ENCODE peak calls at places on chromosomes 2 and 18, in eight cellular contexts. X, G, B, C, U, V, H and D are unnamed samples.

GRCh38 chr2:30252723-30253688 is 21.7 kb downstream of the LBH start:
- DNase-seq in X (peak), G (no peak), B (no peak), C (no peak), U (no peak), V (no peak), H (no peak), D (no peak)

GRCh38 chr18:11432360-11432811 is 177.0 kb upstream of the SLC35G4 start:
- DNase-seq in X (no peak), G (no peak), B (no peak), C (no peak), U (no peak), V (no peak), H (no peak), D (no peak)

GRCh38 chr2:230680463-230681195 is 32.0 kb upstream of the CAB39 start:
- DNase-seq in X (no peak), G (no peak), B (no peak), C (no peak), U (no peak), V (no peak), H (no peak), D (no peak)

GRCh38 chr18:79522451-79523220 is 126.9 kb downstream of the NFATC1 start:
- DNase-seq in X (no peak), G (no peak), B (no peak), C (no peak), U (peak), V (no peak), H (no peak), D (no peak)

GRCh38 chr18:59823611-59824195 is 76.1 kb upstream of the PMAIP1 start:
- DNase-seq in X (peak), G (peak), B (no peak), C (peak), U (peak), V (peak), H (peak), D (no peak)

GRCh38 chr2:240246173-240246820 is 105.8 kb upstream of the OTOS start:
- DNase-seq in X (no peak), G (no peak), B (no peak), C (no peak), U (no peak), V (no peak), H (no peak), D (no peak)

GRCh38 chr2:207792244-207792785 is 22.6 kb upstream of the FZD5 start:
- DNase-seq in X (no peak), G (peak), B (no peak), C (no peak), U (no peak), V (peak), H (peak), D (no peak)

GRCh38 chr2:240820607-240821428 is 799 bp upstream of the KIF1A start:
- DNase-seq in X (no peak), G (no peak), B (no peak), C (peak), U (no peak), V (no peak), H (no peak), D (peak)

GRCh38 chr2:136051725-136052048 is 66.3 kb upstream of the DARS1 start:
- DNase-seq in X (no peak), G (no peak), B (no peak), C (no peak), U (no peak), V (no peak), H (peak), D (no peak)

GRCh38 chr18:449374-449773 is 51.1 kb downstream of the COLEC12 start:
- DNase-seq in X (no peak), G (no peak), B (no peak), C (peak), U (no peak), V (no peak), H (no peak), D (no peak)

GRCh38 chr2:85485815-85486214 is 53.2 kb upstream of the MAT2A start:
- DNase-seq in X (no peak), G (no peak), B (no peak), C (no peak), U (no peak), V (no peak), H (no peak), D (no peak)

GRCh38 chr2:84958135-84959044 is 12.6 kb upstream of the KCMF1 start:
- DNase-seq in X (peak), G (no peak), B (no peak), C (peak), U (no peak), V (peak), H (peak), D (no peak)

GRCh38 chr2:160229591-160229990 is 29.5 kb upstream of the ITGB6 start:
- DNase-seq in X (no peak), G (no peak), B (no peak), C (no peak), U (no peak), V (no peak), H (no peak), D (no peak)

GRCh38 chr2:28652217-28652616 is 99.4 kb upstream of the PPP1CB start:
- DNase-seq in X (no peak), G (no peak), B (no peak), C (no peak), U (no peak), V (no peak), H (no peak), D (no peak)

GRCh38 chr18:78635093-78635800 is 344.4 kb upstream of the SALL3 start:
- DNase-seq in X (no peak), G (no peak), B (no peak), C (no peak), U (no peak), V (no peak), H (no peak), D (no peak)

GRCh38 chr2:12169721-12170120 is 423.3 kb downstream of the LPIN1 start:
- DNase-seq in X (peak), G (no peak), B (no peak), C (no peak), U (no peak), V (no peak), H (no peak), D (no peak)

GRCh38 chr2:15588329-15588919 is 3.2 kb upstream of the DDX1 start:
- DNase-seq in X (peak), G (peak), B (no peak), C (peak), U (peak), V (peak), H (peak), D (no peak)

GRCh38 chr18:54263904-54264336 is 5.4 kb upstream of the POLI start:
- DNase-seq in X (no peak), G (peak), B (no peak), C (no peak), U (no peak), V (no peak), H (peak), D (no peak)

GRCh38 chr2:26968001-26968400 is 2.4 kb upstream of the MAPRE3 start:
- DNase-seq in X (no peak), G (no peak), B (no peak), C (no peak), U (no peak), V (no peak), H (no peak), D (no peak)

GRCh38 chr2:74001121-74001520 is 16.4 kb downstream of the TET3 start:
- DNase-seq in X (no peak), G (no peak), B (no peak), C (no peak), U (no peak), V (no peak), H (no peak), D (no peak)

GRCh38 chr2:105402809-105403208 is 4.0 kb upstream of the FHL2 start:
- DNase-seq in X (no peak), G (no peak), B (no peak), C (no peak), U (no peak), V (no peak), H (no peak), D (no peak)

GRCh38 chr2:120720176-120720575 is 15.5 kb upstream of the GLI2 start:
- DNase-seq in X (no peak), G (no peak), B (no peak), C (no peak), U (no peak), V (no peak), H (no peak), D (no peak)

GRCh38 chr2:230797515-230798495 is 66.9 kb upstream of the ITM2C start:
- DNase-seq in X (no peak), G (peak), B (peak), C (no peak), U (no peak), V (no peak), H (peak), D (no peak)

GRCh38 chr2:79630060-79630459 is 117.2 kb downstream of the CTNNA2 start:
- DNase-seq in X (no peak), G (no peak), B (no peak), C (no peak), U (no peak), V (no peak), H (no peak), D (no peak)

GRCh38 chr18:54203914-54204313 is 20.6 kb downstream of the MBD2 start:
- DNase-seq in X (no peak), G (no peak), B (no peak), C (no peak), U (no peak), V (no peak), H (peak), D (no peak)

GRCh38 chr2:197189770-197190434 is 120.7 kb downstream of the ANKRD44 start:
- DNase-seq in X (no peak), G (no peak), B (no peak), C (no peak), U (no peak), V (no peak), H (no peak), D (no peak)

GRCh38 chr2:79994915-79995419 is 309.6 kb downstream of the LRRTM1 start:
- DNase-seq in X (no peak), G (no peak), B (no peak), C (no peak), U (no peak), V (no peak), H (no peak), D (no peak)

DNA sequence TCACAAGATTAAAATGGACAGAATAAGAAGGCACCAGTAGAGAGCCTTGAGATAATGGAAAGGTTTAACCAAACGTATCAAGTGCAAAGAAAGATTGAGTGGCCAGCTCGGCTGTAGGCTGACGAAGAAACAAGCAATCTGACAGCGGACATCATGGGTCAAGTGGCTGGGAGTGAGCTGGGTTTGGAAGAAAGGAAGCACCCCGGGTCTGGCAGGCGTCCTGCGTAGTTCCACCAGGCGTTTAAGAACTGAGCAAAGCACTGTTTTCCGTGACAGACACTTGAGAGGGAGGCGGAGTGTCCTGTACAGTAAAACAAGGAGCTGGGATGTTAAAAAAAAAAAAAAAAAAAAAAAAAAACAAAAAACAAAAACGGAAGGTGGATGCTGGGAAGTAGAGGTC is 27.1 kb downstream of the DAPL1 start:
- DNase-seq in X (no peak), G (no peak), B (no peak), C (no peak), U (no peak), V (no peak), H (no peak), D (no peak)
- TF ChIP-seq CTCF in X (no peak), G (no peak), B (no peak), C (no peak), U (no peak), V (no peak), H (no peak), D (no peak)

GRCh38 chr2:113027691-113028090 is 22.4 kb downstream of the IL36A start:
- DNase-seq in X (no peak), G (no peak), B (no peak), C (no peak), U (no peak), V (no peak), H (no peak), D (no peak)
- TF ChIP-seq CTCF in X (no peak), G (no peak), B (no peak), C (no peak), U (no peak), V (no peak), H (no peak), D (no peak)

DNA sequence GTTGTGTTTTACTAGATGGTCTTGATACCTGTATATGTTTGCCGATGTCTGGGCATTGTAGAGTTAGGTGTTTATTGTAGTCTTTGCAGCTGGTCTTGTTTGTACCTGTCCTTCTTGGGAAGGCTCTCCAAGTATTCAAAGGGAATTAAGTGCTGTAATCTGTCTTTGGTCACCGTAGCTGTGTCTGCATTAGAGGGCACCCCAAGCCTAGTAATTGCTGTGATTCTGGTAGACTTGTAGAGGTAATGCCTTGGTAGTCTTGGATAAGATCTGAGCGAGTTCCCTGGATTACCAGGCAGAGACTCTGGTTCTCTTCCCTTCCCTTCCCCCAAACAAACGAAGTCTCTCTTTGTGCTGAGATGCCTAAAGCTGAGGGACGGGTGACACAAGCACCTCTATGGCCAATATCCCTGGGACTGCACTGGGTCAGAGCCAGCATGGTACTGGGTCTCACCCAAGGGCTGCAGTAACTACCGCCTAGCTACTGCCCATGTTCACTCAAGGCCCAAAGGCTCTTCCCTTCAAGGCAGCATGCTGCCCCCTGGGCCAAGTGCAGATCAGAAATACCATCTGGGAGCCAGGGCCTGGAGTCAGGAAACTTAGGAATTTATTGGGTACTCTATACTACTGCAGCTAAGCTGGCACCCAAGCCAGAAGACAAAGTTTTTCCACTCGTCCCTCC is 27.1 kb downstream of the STPG4 start:
- DNase-seq in X (no peak), G (no peak), B (no peak), C (no peak), U (no peak), V (no peak), H (no peak), D (no peak)
- TF ChIP-seq CTCF in X (no peak), G (no peak), B (no peak), C (no peak), U (no peak), V (no peak), H (no peak), D (peak)

DNA sequence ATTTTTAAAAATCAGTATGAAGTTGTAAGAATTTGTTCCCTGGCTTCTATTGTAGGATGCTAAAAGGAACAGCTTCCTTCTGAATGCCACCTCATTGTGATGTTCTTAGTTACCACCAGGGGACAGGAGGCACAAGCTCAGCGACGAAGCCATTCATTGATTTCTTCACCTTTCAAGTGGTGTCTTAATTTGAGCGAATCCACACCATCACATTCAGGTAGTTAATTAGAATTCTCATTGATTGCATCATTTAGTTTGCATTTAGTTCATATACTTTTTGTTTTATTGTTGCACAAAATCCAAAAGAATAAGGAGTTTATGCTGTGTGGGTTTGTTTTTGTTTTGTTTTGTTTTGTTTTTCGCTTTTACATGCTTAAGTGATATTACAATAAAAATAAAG is 23.1 kb downstream of the CYP27C1 start:
- DNase-seq in X (no peak), G (peak), B (peak), C (no peak), U (no peak), V (no peak), H (peak), D (no peak)
- TF ChIP-seq CTCF in X (no peak), G (peak), B (peak), C (no peak), U (peak), V (no peak), H (peak), D (peak)

GRCh38 chr18:4806342-4806741 is 351.2 kb upstream of the DLGAP1 start:
- DNase-seq in X (no peak), G (no peak), B (no peak), C (no peak), U (no peak), V (no peak), H (no peak), D (no peak)

GRCh38 chr18:4807495-4808293 is 352.6 kb upstream of the DLGAP1 start:
- DNase-seq in X (no peak), G (no peak), B (no peak), C (no peak), U (no peak), V (no peak), H (no peak), D (no peak)

GRCh38 chr18:4813708-4814107 is 358.6 kb upstream of the DLGAP1 start:
- DNase-seq in X (no peak), G (no peak), B (no peak), C (no peak), U (no peak), V (no peak), H (no peak), D (no peak)

DNA sequence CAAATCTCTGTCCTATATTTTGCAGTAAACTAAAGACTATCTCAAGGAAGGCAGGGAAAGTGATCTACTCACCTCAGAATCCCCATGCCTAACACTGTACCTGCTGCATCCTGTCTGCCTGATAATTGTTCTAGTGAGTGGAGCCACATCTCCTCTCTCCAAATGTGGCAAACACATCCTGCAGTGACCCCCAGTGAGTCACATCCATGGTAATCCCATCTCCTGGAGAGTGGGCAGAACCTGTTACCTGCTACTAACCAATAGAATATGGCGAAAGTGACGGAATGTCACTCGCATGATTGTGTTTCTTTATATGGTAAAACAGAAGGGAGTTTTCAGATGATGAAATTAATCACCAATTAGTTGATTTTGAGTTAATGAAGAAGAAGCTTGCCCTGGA is 353.8 kb upstream of the DLGAP1 start:
- DNase-seq in X (no peak), G (no peak), B (no peak), C (no peak), U (no peak), V (no peak), H (no peak), D (no peak)
- TF ChIP-seq CTCF in X (no peak), G (no peak), B (no peak), C (no peak), U (no peak), V (no peak), H (no peak), D (no peak)

GRCh38 chr2:218269900-218270720 is at the start of the genes AAMP and PNKD:
- DNase-seq in X (peak), G (peak), B (peak), C (peak), U (peak), V (peak), H (peak), D (peak)
- TF ChIP-seq CTCF in X (no peak), G (no peak), B (no peak), C (no peak), U (peak), V (no peak), H (no peak), D (peak)

GRCh38 chr18:33022370-33022769 is 249.5 kb upstream of the KLHL14 start:
- DNase-seq in X (no peak), G (no peak), B (no peak), C (no peak), U (no peak), V (no peak), H (no peak), D (no peak)
- TF ChIP-seq CTCF in X (no peak), G (no peak), B (no peak), C (peak), U (no peak), V (no peak), H (no peak), D (no peak)